ENCODE peak calls at places on chromosomes 4 and X, in six cellular contexts. L, K, Z, N, P and S are unnamed samples.
A peak's percentile ranks its signal among the peaks of the same experiment; 100 is the strongest.

GRCh38 chrX:149490100-149490499 is 15.0 kb downstream of the IDS start:
- DNase-seq in L (no peak), K (no peak), Z (no peak), N (no peak), P (no peak), S (no peak)

GRCh38 chr4:115923152-115923551 is 809.7 kb upstream of the NDST4 start:
- DNase-seq in L (no peak), K (no peak), Z (no peak), N (no peak), P (no peak), S (no peak)

GRCh38 chr4:5198586-5198985 is 147.3 kb downstream of the STK32B start:
- DNase-seq in L (no peak), K (no peak), Z (no peak), N (no peak), P (no peak), S (no peak)

GRCh38 chr4:37682701-37683401 is 3.3 kb downstream of the RELL1 start:
- DNase-seq in L (no peak), K (no peak), Z (peak; percentile 69), N (no peak), P (no peak), S (no peak)

GRCh38 chrX:24478516-24478915 is 13.4 kb downstream of the PDK3 start:
- DNase-seq in L (no peak), K (no peak), Z (no peak), N (no peak), P (no peak), S (no peak)

GRCh38 chrX:149074429-149074828 is 430.7 kb downstream of the IDS start:
- DNase-seq in L (peak; percentile 71), K (no peak), Z (peak; percentile 16), N (no peak), P (no peak), S (no peak)

GRCh38 chr4:176230827-176231226 is 35.4 kb upstream of the SPATA4 start:
- DNase-seq in L (no peak), K (no peak), Z (no peak), N (peak; percentile 5), P (no peak), S (no peak)

GRCh38 chr4:165740911-165741310 is 132.1 kb upstream of the TLL1 start:
- DNase-seq in L (no peak), K (no peak), Z (no peak), N (no peak), P (no peak), S (no peak)

GRCh38 chr4:178577933-178578332 is 1135.7 kb upstream of the AGA start:
- DNase-seq in L (no peak), K (no peak), Z (no peak), N (no peak), P (no peak), S (no peak)

GRCh38 chrX:108217877-108218276 is 126.3 kb downstream of the ATG4A start:
- DNase-seq in L (no peak), K (no peak), Z (no peak), N (no peak), P (no peak), S (no peak)

GRCh38 chrX:91122141-91122540 is 312.5 kb upstream of the PABPC5 start:
- DNase-seq in L (no peak), K (no peak), Z (no peak), N (no peak), P (no peak), S (no peak)

GRCh38 chr4:24842356-24842755 is 47.0 kb downstream of the SOD3 start:
- DNase-seq in L (no peak), K (no peak), Z (no peak), N (no peak), P (no peak), S (no peak)

GRCh38 chr4:151948351-151949016 is 187.7 kb upstream of the GATB start:
- DNase-seq in L (no peak), K (no peak), Z (no peak), N (no peak), P (no peak), S (peak; percentile 57)